ENCODE peak calls at places on chromosomes 5 and 9, in five cellular contexts. M is stomach, N is lung, B is heart right ventricle, J is sigmoid colon. Z is an unnamed sample.

GRCh38 chr5:14063117-14063516 is 80.0 kb upstream of the TRIO start:
- DNase-seq in M (no peak), N (no peak), B (no peak), J (no peak), Z (no peak)

GRCh38 chr5:151015974-151016587 is 4.3 kb upstream of the GPX3 start:
- DNase-seq in M (no peak), N (no peak), B (no peak), J (no peak), Z (no peak)

GRCh38 chr5:88880196-88880595 is 2.8 kb downstream of the MEF2C start:
- DNase-seq in M (no peak), N (no peak), B (no peak), J (no peak), Z (no peak)

GRCh38 chr9:135045264-135046155 is 42.0 kb upstream of the OLFM1 start:
- DNase-seq in M (peak; percentile 19), N (no peak), B (no peak), J (peak; percentile 48), Z (no peak)

GRCh38 chr5:54769072-54769471 is 216.3 kb downstream of the ESM1 start:
- DNase-seq in M (no peak), N (no peak), B (no peak), J (no peak), Z (no peak)

GRCh38 chr9:7489018-7489417 is 310.6 kb downstream of the DMAC1 start:
- DNase-seq in M (no peak), N (no peak), B (peak; percentile 21), J (no peak), Z (no peak)

GRCh38 chr5:152688561-152689274 is 283.6 kb upstream of the NMUR2 start:
- DNase-seq in M (no peak), N (peak; percentile 42), B (no peak), J (no peak), Z (no peak)

GRCh38 chr5:106094128-106094726 is 1576.5 kb downstream of the EFNA5 start:
- DNase-seq in M (no peak), N (no peak), B (no peak), J (peak; percentile 77), Z (no peak)

GRCh38 chr5:173852790-173853350 is 35.3 kb upstream of the CPEB4 start:
- DNase-seq in M (no peak), N (no peak), B (no peak), J (no peak), Z (no peak)

GRCh38 chr5:157168286-157168685 is 2.2 kb upstream of the GARIN3 start:
- DNase-seq in M (no peak), N (no peak), B (no peak), J (no peak), Z (no peak)

GRCh38 chr5:127830157-127830556 is 127.0 kb downstream of the CCDC192 start:
- DNase-seq in M (no peak), N (no peak), B (no peak), J (no peak), Z (no peak)

GRCh38 chr9:137247916-137248175 is 3.2 kb upstream of the STPG3 start:
- DNase-seq in M (no peak), N (no peak), B (no peak), J (no peak), Z (no peak)

GRCh38 chr5:96714951-96715451 is 52.8 kb downstream of the CAST start:
- DNase-seq in M (peak; percentile 63), N (peak; percentile 64), B (no peak), J (peak; percentile 73), Z (peak; percentile 31)

GRCh38 chr9:110109331-110110110 is 98.4 kb downstream of the C9orf152 start:
- DNase-seq in M (no peak), N (no peak), B (no peak), J (no peak), Z (no peak)

GRCh38 chr9:110106698-110107097 is 101.3 kb downstream of the C9orf152 start:
- DNase-seq in M (no peak), N (no peak), B (no peak), J (no peak), Z (no peak)

GRCh38 chr9:110112792-110113191 is 95.2 kb downstream of the C9orf152 start:
- DNase-seq in M (no peak), N (no peak), B (no peak), J (no peak), Z (no peak)

GRCh38 chr9:110111868-110112267 is 96.1 kb downstream of the C9orf152 start:
- DNase-seq in M (no peak), N (no peak), B (no peak), J (no peak), Z (no peak)

DNA sequence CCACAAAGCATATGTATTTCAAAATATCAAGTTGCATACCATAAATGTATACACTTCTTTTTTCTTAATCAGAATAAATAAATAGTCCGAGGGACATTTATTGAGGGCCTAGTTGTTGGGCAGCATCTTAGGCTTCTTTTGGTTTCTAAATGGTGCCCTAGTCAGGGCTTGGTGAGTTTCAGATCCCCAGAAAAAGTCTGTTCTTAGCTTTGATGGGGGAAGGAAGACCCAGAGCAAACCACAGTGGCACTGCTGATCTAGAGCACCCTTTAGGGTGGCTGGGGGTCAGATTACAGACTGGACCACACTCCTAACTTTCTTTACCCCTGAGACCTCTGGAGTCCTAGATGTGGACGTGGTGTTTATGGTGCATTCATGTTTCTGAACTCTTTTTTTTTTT is 97.8 kb downstream of the C9orf152 start:
- DNase-seq in M (no peak), N (no peak), B (no peak), J (no peak), Z (no peak)
- TF ChIP-seq CTCF in M (no peak), N (no peak), B (no peak), J (no peak), Z (no peak)

DNA sequence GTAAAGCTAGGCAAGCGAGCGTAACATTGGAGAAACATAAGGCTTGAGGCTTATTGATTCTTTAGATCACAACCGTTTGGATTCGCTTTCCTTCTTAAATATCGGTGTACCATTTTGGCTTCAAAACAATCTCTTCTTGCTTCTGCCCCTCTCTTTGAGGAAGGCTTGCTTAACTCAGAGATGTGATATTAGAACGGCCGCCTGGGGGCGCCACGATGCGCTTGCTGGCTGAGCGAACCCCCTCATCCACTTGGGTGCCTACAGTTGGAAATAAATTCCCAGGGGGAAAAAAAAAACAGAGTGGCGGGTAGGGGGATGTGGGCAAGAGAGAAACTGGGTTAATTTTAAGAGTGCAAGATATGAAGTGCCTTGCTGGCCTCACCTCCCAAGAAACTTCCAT is 116.0 kb downstream of the DPYSL3 start:
- DNase-seq in M (no peak), N (no peak), B (peak; percentile 16), J (no peak), Z (peak; percentile 47)
- TF ChIP-seq CTCF in M (no peak), N (no peak), B (no peak), J (no peak), Z (no peak)

DNA sequence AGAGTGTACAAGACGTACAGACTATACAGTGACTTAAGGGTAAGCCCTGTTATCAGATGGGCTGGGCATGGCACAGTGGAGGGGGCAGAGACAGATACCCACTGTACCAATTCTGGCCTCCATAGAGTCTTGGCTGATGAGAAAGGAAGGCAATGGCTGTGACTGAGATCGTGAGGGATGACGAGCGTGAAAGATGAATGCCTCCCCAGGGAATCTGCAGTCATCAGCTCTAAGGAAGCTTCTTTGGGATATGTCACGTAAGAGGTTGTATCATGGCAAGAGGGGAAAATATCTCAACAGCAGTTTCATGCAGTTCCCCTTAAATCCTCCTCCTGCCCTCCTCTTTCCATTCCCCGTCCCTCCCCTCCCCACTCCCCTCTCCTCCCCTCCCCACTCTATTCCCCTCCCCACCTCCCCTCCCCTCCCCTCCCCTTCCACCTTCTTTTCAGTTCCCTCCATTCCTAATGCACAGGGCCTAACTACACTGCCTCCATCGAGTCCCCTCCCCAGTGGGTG is 226.3 kb upstream of the DAP start:
- DNase-seq in M (no peak), N (no peak), B (no peak), J (no peak), Z (no peak)
- TF ChIP-seq CTCF in M (no peak), N (no peak), B (no peak), J (no peak), Z (no peak)

DNA sequence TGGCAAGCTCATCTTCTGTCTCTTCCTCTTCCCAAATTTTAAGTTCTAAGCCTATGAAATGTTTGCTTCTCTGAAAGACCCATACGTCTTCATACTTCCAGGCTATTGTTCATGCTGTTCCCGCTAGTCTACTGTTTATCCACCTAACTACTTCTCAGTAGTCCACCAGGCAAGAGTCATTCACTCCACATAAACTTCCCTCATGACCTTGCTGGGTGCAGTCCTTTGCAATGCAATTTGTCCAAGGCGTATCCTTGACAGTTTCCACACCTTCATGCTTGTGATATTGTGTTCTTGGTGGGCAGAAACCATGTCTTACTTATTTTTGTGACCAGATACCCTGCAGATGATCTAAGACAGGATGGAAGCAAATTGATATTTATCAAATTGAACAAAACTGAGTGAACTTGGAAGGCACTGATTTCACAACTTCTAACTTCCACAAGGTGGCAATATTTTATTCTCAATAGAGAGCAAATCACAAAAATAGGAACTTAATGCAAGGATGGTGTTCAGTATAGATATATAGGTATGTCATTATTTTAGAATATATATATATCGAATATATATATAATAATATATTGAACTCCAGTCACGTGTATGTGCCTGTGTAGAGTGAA is 30.3 kb downstream of the TYRP1 start:
- DNase-seq in M (no peak), N (no peak), B (no peak), J (no peak), Z (no peak)
- TF ChIP-seq CTCF in M (peak; percentile 29), N (peak; percentile 8), B (peak; percentile 45), J (peak; percentile 15), Z (peak; percentile 32)